ENCODE peak calls at places on chromosome 12, in five cellular contexts. R is activated B cell treated with CpG ODN at 0.5 μM for 24 hours, A is ovary, Z is dorsolateral prefrontal cortex, S is foreskin fibroblast. B is an unnamed sample.
A peak's percentile ranks its signal among the peaks of the same experiment; 100 is the strongest.

GRCh38 chr12:39401459-39401858 is 41.5 kb downstream of the KIF21A start:
- DNase-seq in A (no peak), R (no peak), S (peak; percentile 4), Z (no peak), B (no peak)

GRCh38 chr12:4214912-4215861 is 58.4 kb upstream of the CCND2 start:
- DNase-seq in A (no peak), R (peak; percentile 60), S (no peak), Z (peak; percentile 17), B (peak; percentile 24)

GRCh38 chr12:10721654-10722501 is 1.2 kb downstream of the YBX3 start:
- DNase-seq in S (peak; percentile 97), R (peak; percentile 36), Z (peak; percentile 67), A (peak; percentile 91), B (peak; percentile 34)

GRCh38 chr12:130847097-130847496 is 8.0 kb upstream of the STX2 start:
- DNase-seq in S (peak; percentile 84), Z (no peak), A (no peak), R (no peak), B (no peak)

GRCh38 chr12:93785262-93786010 is 108.3 kb downstream of the CRADD start:
- DNase-seq in A (peak; percentile 53), S (peak; percentile 97), R (no peak), Z (no peak), B (no peak)

GRCh38 chr12:95623554-95624170 is 72.4 kb upstream of the USP44 start:
- DNase-seq in A (peak; percentile 69), S (peak; percentile 79), R (no peak), Z (no peak), B (no peak)

GRCh38 chr12:60264094-60264493 is 668.3 kb downstream of the SLC16A7 start:
- DNase-seq in R (no peak), Z (no peak), S (no peak), A (no peak), B (no peak)

GRCh38 chr12:103778781-103779180 is 62.3 kb downstream of the NT5DC3 start:
- DNase-seq in R (no peak), A (no peak), Z (no peak), S (no peak), B (no peak)

GRCh38 chr12:3158851-3159465 is 81.8 kb downstream of the TSPAN9 start:
- DNase-seq in A (peak; percentile 36), Z (no peak), S (peak; percentile 62), R (no peak), B (no peak)

GRCh38 chr12:106647793-106648514 is 65.2 kb downstream of the RFX4 start:
- DNase-seq in S (no peak), R (no peak), Z (no peak), A (no peak), B (no peak)

GRCh38 chr12:94813314-94813713 is 163.0 kb upstream of the TMCC3 start:
- DNase-seq in A (no peak), S (no peak), Z (no peak), R (no peak), B (no peak)

GRCh38 chr12:68259318-68259940 is 6.0 kb upstream of the IL22 start:
- DNase-seq in Z (no peak), S (peak; percentile 60), R (no peak), A (no peak), B (no peak)

GRCh38 chr12:2797721-2798418 is 3.1 kb downstream of the FKBP4 start:
- DNase-seq in S (no peak), A (peak; percentile 57), R (no peak), Z (no peak), B (no peak)

GRCh38 chr12:25469368-25469767 is 83.7 kb downstream of the LMNTD1 start:
- DNase-seq in A (no peak), Z (no peak), R (no peak), S (no peak), B (no peak)

GRCh38 chr12:19307451-19307850 is 131.8 kb upstream of the AEBP2 start:
- DNase-seq in Z (no peak), R (no peak), A (no peak), S (no peak), B (no peak)

GRCh38 chr12:77510985-77511384 is 319.7 kb upstream of the NAV3 start:
- DNase-seq in Z (no peak), S (no peak), R (no peak), A (no peak), B (no peak)

GRCh38 chr12:123071401-123072304 is 79.2 kb downstream of the PITPNM2 start:
- DNase-seq in R (no peak), S (no peak), Z (no peak), A (peak; percentile 74), B (no peak)

GRCh38 chr12:81015510-81015909 is 62.4 kb upstream of the ACSS3 start:
- DNase-seq in R (no peak), A (no peak), Z (no peak), S (no peak), B (no peak)

GRCh38 chr12:81079280-81080076 is 1.6 kb downstream of the ACSS3 start:
- DNase-seq in Z (no peak), A (no peak), S (no peak), R (no peak), B (no peak)

GRCh38 chr12:32773686-32774085 is 18.0 kb upstream of the YARS2 start:
- DNase-seq in S (no peak), A (no peak), R (no peak), Z (no peak), B (no peak)

GRCh38 chr12:105738036-105738435 is 400.7 kb downstream of the NUAK1 start:
- DNase-seq in S (peak; percentile 23), Z (no peak), A (peak; percentile 38), R (no peak), B (no peak)

GRCh38 chr12:40829738-40830144 is 137.5 kb downstream of the CNTN1 start:
- DNase-seq in R (no peak), S (no peak), Z (no peak), A (no peak), B (no peak)

GRCh38 chr12:14261861-14262260 is 103.6 kb upstream of the ATF7IP start:
- DNase-seq in Z (no peak), R (no peak), S (no peak), A (no peak), B (no peak)

GRCh38 chr12:14263742-14264141 is 101.7 kb upstream of the ATF7IP start:
- DNase-seq in S (no peak), A (no peak), Z (no peak), R (no peak), B (no peak)

GRCh38 chr12:14262771-14263511 is 102.5 kb upstream of the ATF7IP start:
- DNase-seq in S (no peak), R (no peak), A (no peak), Z (no peak), B (no peak)

GRCh38 chr12:14264316-14264715 is 101.2 kb upstream of the ATF7IP start:
- DNase-seq in A (no peak), R (no peak), Z (no peak), S (peak; percentile 11), B (no peak)

GRCh38 chr12:14264777-14265176 is 100.7 kb upstream of the ATF7IP start:
- DNase-seq in R (no peak), S (no peak), Z (no peak), A (no peak), B (no peak)
- TF ChIP-seq CTCF in R (no peak), S (no peak), Z (no peak), A (no peak), B (no peak)

DNA sequence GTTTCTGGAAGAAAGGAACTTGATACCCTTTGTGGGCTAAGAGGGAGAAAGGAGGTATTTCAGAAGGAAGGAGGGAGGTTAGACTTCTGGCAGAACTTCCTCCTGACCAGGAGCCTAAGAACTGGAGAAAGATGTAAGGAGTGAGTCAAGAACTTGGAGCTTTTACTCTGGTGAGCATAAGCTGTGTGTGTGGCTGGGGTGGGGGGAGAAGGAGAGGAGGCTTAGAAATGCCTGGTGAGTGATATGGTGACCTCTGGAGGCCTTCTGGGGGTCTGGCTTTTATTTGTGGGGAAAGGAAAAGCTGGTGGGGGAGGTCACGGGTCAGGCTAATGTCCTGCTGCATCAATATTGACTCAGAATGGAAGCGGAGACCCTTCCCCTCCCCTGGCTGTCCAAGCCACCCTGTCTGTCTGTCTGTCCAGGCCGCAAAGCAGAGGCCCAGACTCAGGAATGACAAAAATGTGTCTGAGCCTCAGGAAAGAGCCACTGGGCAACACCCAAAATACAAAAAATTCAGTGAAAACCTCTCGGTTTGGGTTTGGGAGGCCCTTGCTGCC is 4.8 kb downstream of the LRP1 start:
- DNase-seq in S (peak; percentile 55), R (no peak), Z (no peak), A (no peak), B (no peak)
- TF ChIP-seq CTCF in S (no peak), R (no peak), Z (no peak), A (no peak), B (no peak)

GRCh38 chr12:120628919-120629318 is 11.5 kb upstream of the CABP1 start:
- DNase-seq in Z (no peak), S (no peak), A (no peak), R (no peak), B (no peak)
- TF ChIP-seq CTCF in Z (peak; percentile 8), S (no peak), A (no peak), R (no peak), B (no peak)

GRCh38 chr12:15982471-15982870 is 71.3 kb downstream of the DERA start:
- DNase-seq in R (no peak), Z (no peak), A (no peak), S (peak; percentile 32), B (no peak)
- TF ChIP-seq CTCF in R (no peak), Z (peak; percentile 26), A (no peak), S (peak; percentile 63), B (no peak)

GRCh38 chr12:53454710-53455109 is 2.8 kb downstream of the PCBP2 start:
- DNase-seq in R (no peak), S (no peak), Z (no peak), A (no peak), B (no peak)

GRCh38 chr12:53451661-53452158 is at the start of gene PCBP2:
- DNase-seq in S (peak; percentile 100), A (peak; percentile 98), Z (peak; percentile 99), R (peak; percentile 92), B (peak; percentile 93)

GRCh38 chr12:53450936-53451335 is 966 bp upstream of the PCBP2 start:
- DNase-seq in R (no peak), A (no peak), Z (no peak), S (no peak), B (no peak)

GRCh38 chr12:53453953-53454640 is 2.2 kb downstream of the PCBP2 start:
- DNase-seq in A (no peak), S (no peak), R (no peak), Z (no peak), B (no peak)

GRCh38 chr12:53452159-53453077 is 516 bp downstream of the PCBP2 start:
- DNase-seq in S (peak; percentile 81), Z (peak; percentile 85), R (peak; percentile 81), A (peak; percentile 93), B (peak; percentile 84)
- TF ChIP-seq CTCF in S (no peak), Z (peak; percentile 53), R (no peak), A (peak; percentile 26), B (peak; percentile 54)

DNA sequence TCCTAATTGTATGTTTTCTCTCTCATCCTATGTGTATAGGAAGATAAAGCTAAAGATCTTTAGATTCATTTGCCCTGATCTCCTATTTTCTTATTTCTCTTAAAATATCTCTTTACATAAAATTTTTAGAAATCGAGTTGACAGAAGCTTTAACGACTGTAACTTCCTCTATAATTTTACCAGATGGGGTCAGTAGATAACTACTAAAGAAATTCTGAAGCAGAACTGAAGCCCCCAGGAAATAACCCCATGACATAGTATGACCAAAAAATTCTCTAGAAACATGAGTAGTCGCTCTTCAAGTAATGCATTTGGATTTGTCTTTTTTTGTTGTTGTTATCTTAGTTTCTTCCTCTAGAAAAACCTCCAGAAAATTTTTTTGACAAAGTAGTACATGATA is 288.0 kb downstream of the ERC1 start:
- DNase-seq in A (no peak), R (no peak), S (no peak), Z (no peak), B (no peak)
- TF ChIP-seq CTCF in A (no peak), R (no peak), S (no peak), Z (no peak), B (no peak)